ENCODE peak calls at places on chromosomes 2 and 18, in four cellular contexts. G is AG20443, I is HCEC 1CT, F is progenitor cell of endocrine pancreas. R is an unnamed sample.

GRCh38 chr18:63302647-63303405 is 16.7 kb downstream of the BCL2 start:
- DNase-seq in G (no peak), I (no peak), F (no peak), R (no peak)

GRCh38 chr2:239365782-239366435 is 34.9 kb downstream of the HDAC4 start:
- DNase-seq in G (no peak), I (no peak), F (no peak), R (no peak)

GRCh38 chr2:71150082-71150816 is 19.8 kb downstream of the MPHOSPH10 start:
- DNase-seq in G (no peak), I (no peak), F (no peak), R (no peak)

GRCh38 chr2:177153805-177154204 is 58.8 kb upstream of the HNRNPA3 start:
- DNase-seq in G (no peak), I (no peak), F (no peak), R (no peak)

GRCh38 chr2:108643450-108643849 is 75.8 kb upstream of the RANBP2 start:
- DNase-seq in G (no peak), I (no peak), F (no peak), R (no peak)

GRCh38 chr2:240452471-240453256 is 17.2 kb downstream of the GPC1 start:
- DNase-seq in G (peak), I (peak), F (peak), R (peak)

GRCh38 chr2:44713170-44713569 is 228.3 kb upstream of the SIX3 start:
- DNase-seq in G (no peak), I (no peak), F (no peak), R (no peak)

GRCh38 chr2:37619230-37619956 is 52.0 kb downstream of the CDC42EP3 start:
- DNase-seq in G (no peak), I (no peak), F (no peak), R (no peak)

GRCh38 chr2:10065683-10066055 is 14.5 kb downstream of the CYS1 start:
- DNase-seq in G (no peak), I (no peak), F (no peak), R (no peak)